ENCODE peak calls at places on chromosomes 5 and 9, in seven cellular contexts. B is GM04504; V is renal cortical epithelial cell; X is HS-5; H is LoVo; J is activated CD4-positive, alpha-beta T cell treated with anti-CD3 and anti-CD28 coated beads, Interleukin-2, amount 10 ng/mL, durations not matched to agents 7 days and 5 days; F is stimulated activated CD4-positive, alpha-beta T cell treated with anti-CD3 and anti-CD28 coated beads, Interleukin-4, amount 100 ng/mL, for 4 hours. N is an unnamed sample.

GRCh38 chr5:171750316-171750788 is 35.3 kb upstream of the SMIM23 start:
- DNase-seq in H (no peak), B (peak), F (no peak), V (no peak), J (no peak), X (no peak), N (no peak)

GRCh38 chr5:137282216-137282615 is 216.9 kb downstream of the SPOCK1 start:
- DNase-seq in X (no peak), V (no peak), B (no peak), J (no peak), H (no peak), F (no peak), N (no peak)

GRCh38 chr5:176547811-176548210 is 1.3 kb upstream of the CDHR2 start:
- DNase-seq in F (no peak), B (no peak), X (no peak), J (no peak), V (peak), H (peak), N (no peak)

GRCh38 chr5:5042786-5043185 is 97.3 kb upstream of the ADAMTS16 start:
- DNase-seq in V (peak), F (no peak), J (no peak), B (no peak), H (no peak), X (no peak), N (no peak)

GRCh38 chr9:68825755-68826500 is 120.9 kb downstream of the PIP5K1B start:
- DNase-seq in H (no peak), V (no peak), J (no peak), X (no peak), F (no peak), B (no peak), N (no peak)

GRCh38 chr5:56130664-56131063 is 102.5 kb downstream of the ANKRD55 start:
- DNase-seq in J (no peak), X (no peak), H (no peak), F (no peak), B (no peak), V (no peak), N (no peak)

GRCh38 chr9:127567119-127567897 is 44.8 kb upstream of the STXBP1 start:
- DNase-seq in B (no peak), F (no peak), X (no peak), H (peak), V (no peak), J (no peak), N (no peak)

GRCh38 chr9:33130501-33130900 is 36.6 kb downstream of the B4GALT1 start:
- DNase-seq in J (no peak), H (peak), B (no peak), F (no peak), V (peak), X (no peak), N (no peak)

GRCh38 chr5:135310328-135310989 is 88.6 kb downstream of the MACROH2A1 start:
- DNase-seq in V (peak), F (no peak), H (no peak), B (peak), X (peak), J (no peak), N (peak)

GRCh38 chr9:99109522-99109921 is 4.6 kb downstream of the TGFBR1 start:
- DNase-seq in F (no peak), V (peak), J (no peak), B (no peak), X (peak), H (no peak), N (no peak)

GRCh38 chr9:32587901-32588300 is 14.9 kb upstream of the NDUFB6 start:
- DNase-seq in F (no peak), X (no peak), V (no peak), H (no peak), B (no peak), J (no peak), N (no peak)

GRCh38 chr5:122507045-122507444 is 195.0 kb downstream of the SNCAIP start:
- DNase-seq in J (no peak), X (no peak), F (no peak), V (no peak), H (no peak), B (no peak), N (no peak)

GRCh38 chr5:130324953-130325671 is 420.8 kb downstream of the CHSY3 start:
- DNase-seq in F (no peak), B (no peak), J (no peak), V (no peak), H (no peak), X (no peak), N (no peak)

GRCh38 chr9:108634164-108634563 is 221.6 kb downstream of the ACTL7B start:
- DNase-seq in X (no peak), F (no peak), H (peak), B (no peak), J (no peak), V (peak), N (no peak)

GRCh38 chr5:169458269-169458668 is 125.3 kb upstream of the SPDL1 start:
- DNase-seq in X (no peak), V (no peak), H (no peak), J (no peak), B (no peak), F (no peak), N (no peak)

GRCh38 chr5:132011561-132012384 is at the start of gene ACSL6:
- DNase-seq in J (peak), F (no peak), X (no peak), H (peak), B (no peak), V (no peak), N (no peak)

GRCh38 chr5:135476615-135477493 is 24.7 kb upstream of the TIFAB start:
- DNase-seq in B (no peak), V (no peak), X (no peak), J (no peak), F (no peak), H (no peak), N (no peak)

GRCh38 chr5:109347252-109347888 is 62.4 kb downstream of the PJA2 start:
- DNase-seq in V (no peak), F (no peak), H (no peak), B (no peak), X (no peak), J (no peak), N (no peak)

GRCh38 chr9:2524601-2525000 is 97.0 kb upstream of the VLDLR start:
- DNase-seq in V (no peak), F (no peak), B (no peak), J (no peak), H (no peak), X (no peak), N (no peak)

GRCh38 chr5:16642896-16643295 is 26.1 kb upstream of the RETREG1 start:
- DNase-seq in X (no peak), V (no peak), B (no peak), F (no peak), J (no peak), H (no peak), N (no peak)

GRCh38 chr5:93601433-93602175 is 18.6 kb downstream of the NR2F1 start:
- DNase-seq in J (no peak), V (no peak), H (no peak), X (no peak), F (no peak), B (no peak), N (no peak)

GRCh38 chr9:85729882-85730281 is 11.9 kb downstream of the AGTPBP1 start:
- DNase-seq in X (no peak), J (no peak), B (no peak), F (no peak), H (no peak), V (no peak), N (no peak)

GRCh38 chr5:113232667-113233066 is 202.1 kb downstream of the TSSK1B start:
- DNase-seq in X (no peak), F (no peak), B (no peak), H (no peak), V (no peak), J (no peak), N (no peak)

GRCh38 chr9:16532681-16533450 is 337.6 kb downstream of the BNC2 start:
- DNase-seq in H (no peak), B (no peak), J (no peak), X (peak), V (peak), F (no peak), N (peak)

GRCh38 chr5:142245776-142246175 is 79.0 kb downstream of the SPRY4 start:
- DNase-seq in J (no peak), V (no peak), F (no peak), B (no peak), X (no peak), H (no peak), N (no peak)